ENCODE peak calls at places on chromosomes 1 and 21, in four cellular contexts. X is A549, R is stomach, J is IMR-90. N is an unnamed sample.

GRCh38 chr1:154497026-154497806 is 4.8 kb upstream of the TDRD10 start:
- DNase-seq in J (no peak), X (no peak), R (peak), N (peak)

GRCh38 chr1:41366428-41367101 is 5.3 kb downstream of the FOXO6 start:
- DNase-seq in X (no peak), J (no peak), R (peak), N (no peak)

GRCh38 chr1:11078631-11079030 is 18.8 kb upstream of the SRM start:
- DNase-seq in R (no peak), X (no peak), J (peak), N (no peak)

GRCh38 chr1:158101944-158102343 is 78.8 kb upstream of the CD1D start:
- DNase-seq in J (peak), R (no peak), X (peak), N (no peak)

GRCh38 chr1:56710646-56711045 is 65.5 kb downstream of the PRKAA2 start:
- DNase-seq in R (no peak), X (peak), J (peak), N (no peak)

GRCh38 chr21:17931080-17931479 is 111.9 kb upstream of the C21orf91 start:
- DNase-seq in R (no peak), X (peak), J (no peak), N (no peak)

GRCh38 chr1:167438171-167439138 is 79.9 kb downstream of the CD247 start:
- DNase-seq in R (no peak), X (no peak), J (no peak), N (no peak)

GRCh38 chr21:33654412-33654811 is 12.1 kb downstream of the ITSN1 start:
- DNase-seq in X (no peak), J (no peak), R (no peak), N (no peak)

GRCh38 chr1:226798427-226799411 is 59.6 kb upstream of the ITPKB start:
- DNase-seq in J (no peak), X (no peak), R (peak), N (peak)

GRCh38 chr1:211653907-211654553 is 21.4 kb downstream of the NEK2 start:
- DNase-seq in X (no peak), R (no peak), J (peak), N (no peak)

GRCh38 chr1:51188230-51188629 is 47.8 kb upstream of the RNF11 start:
- DNase-seq in J (no peak), R (no peak), X (no peak), N (no peak)

GRCh38 chr1:145977016-145977415 is 12.5 kb downstream of the POLR3GL start:
- DNase-seq in R (no peak), J (no peak), X (no peak), N (no peak)

GRCh38 chr1:145977486-145978476 is 13.3 kb downstream of the POLR3GL start:
- DNase-seq in X (peak), R (peak), J (peak), N (peak)

GRCh38 chr1:145979746-145980435 is 15.4 kb downstream of the POLR3GL start:
- DNase-seq in X (no peak), R (peak), J (no peak), N (peak)

GRCh38 chr1:145978477-145978859 is 14.0 kb downstream of the POLR3GL start:
- DNase-seq in R (no peak), J (no peak), X (no peak), N (no peak)

GRCh38 chr1:145978860-145979745 is 14.6 kb downstream of the POLR3GL start:
- DNase-seq in R (peak), X (peak), J (peak), N (peak)
- TF ChIP-seq POLR2A in R (no peak), X (no peak), J (peak), N (no peak)

GRCh38 chr1:114779722-114780121 is 763 bp downstream of the SIKE1 start:
- DNase-seq in R (no peak), J (no peak), X (no peak), N (no peak)
- H3K4me3 ChIP-seq in R (peak), J (peak), X (peak), N (peak)

GRCh38 chr1:85343612-85344255 is 67.3 kb upstream of the BCL10 start:
- DNase-seq in X (no peak), R (no peak), J (peak), N (no peak)

GRCh38 chr1:85340427-85340826 is 64.0 kb upstream of the BCL10 start:
- DNase-seq in R (no peak), J (no peak), X (no peak), N (no peak)

GRCh38 chr1:85344256-85344694 is 67.8 kb upstream of the BCL10 start:
- DNase-seq in X (peak), J (peak), R (peak), N (no peak)

GRCh38 chr1:85342177-85342576 is 65.7 kb upstream of the BCL10 start:
- DNase-seq in X (no peak), J (peak), R (no peak), N (no peak)

DNA sequence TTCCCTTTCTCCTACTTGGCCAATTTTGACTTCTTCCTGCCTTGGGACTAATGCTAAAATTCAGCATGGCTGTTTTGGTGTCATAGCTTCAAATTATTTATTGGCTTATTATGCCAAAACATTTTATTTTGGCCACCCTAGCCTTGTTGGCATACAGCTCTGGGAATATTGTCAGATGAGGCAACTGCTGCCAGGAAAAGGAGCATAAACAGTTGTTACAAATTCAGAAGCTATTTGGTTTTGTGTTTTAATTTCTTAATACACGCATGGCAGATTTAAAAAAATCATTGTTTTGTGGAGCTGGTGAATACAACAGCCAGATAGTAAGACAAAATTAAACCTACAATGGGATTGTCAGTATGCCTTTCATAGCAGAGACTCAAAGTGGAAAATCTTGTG is 66.8 kb upstream of the BCL10 start:
- DNase-seq in R (no peak), X (no peak), J (no peak), N (no peak)
- TF ChIP-seq POLR2A in R (no peak), X (no peak), J (no peak), N (no peak)

GRCh38 chr1:214550339-214551051 is 907 bp downstream of the PTPN14 start:
- DNase-seq in R (no peak), X (no peak), J (no peak), N (no peak)

GRCh38 chr1:214552174-214552608 is 789 bp upstream of the PTPN14 start:
- DNase-seq in J (peak), R (peak), X (peak), N (peak)

GRCh38 chr1:214551436-214552173 is at the start of gene PTPN14:
- DNase-seq in X (peak), R (peak), J (peak), N (peak)

GRCh38 chr1:214549604-214550338 is 1.6 kb downstream of the PTPN14 start:
- DNase-seq in J (peak), R (no peak), X (peak), N (no peak)

GRCh38 chr1:214551052-214551435 is 358 bp downstream of the PTPN14 start:
- DNase-seq in R (peak), X (no peak), J (no peak), N (no peak)
- H3K4me3 ChIP-seq in R (peak), X (peak), J (peak), N (peak)

DNA sequence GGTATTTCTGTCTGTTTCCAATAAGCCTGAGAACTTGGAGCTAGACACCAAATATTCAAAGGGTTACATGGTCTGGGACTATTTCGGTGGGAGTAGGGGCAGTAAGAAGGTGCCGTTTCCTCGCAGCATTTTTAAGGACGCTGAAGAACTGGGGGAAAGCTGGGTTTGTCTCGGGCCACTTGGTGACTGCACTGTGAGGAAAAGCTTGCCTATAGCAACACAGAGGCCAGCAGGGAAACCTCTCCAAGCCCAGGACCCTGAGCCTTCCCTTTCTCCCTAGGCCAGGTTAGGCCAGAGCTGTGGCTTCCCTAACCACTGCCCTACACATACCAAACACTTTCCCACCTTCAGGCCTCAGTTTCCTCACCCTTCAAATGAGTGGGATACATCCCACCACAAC is 3.3 kb downstream of the GLIS1 start:
- DNase-seq in X (no peak), J (no peak), R (no peak), N (no peak)
- TF ChIP-seq POLR2A in X (no peak), J (no peak), R (no peak), N (no peak)

GRCh38 chr1:228646717-228647522 is 88.4 kb upstream of the RHOU start:
- DNase-seq in R (peak), J (peak), X (peak), N (no peak)

GRCh38 chr1:228647523-228648444 is 87.5 kb upstream of the RHOU start:
- DNase-seq in J (no peak), X (peak), R (peak), N (no peak)

GRCh38 chr1:228650946-228651345 is 84.3 kb upstream of the RHOU start:
- DNase-seq in X (no peak), R (no peak), J (no peak), N (no peak)

GRCh38 chr1:228650141-228650540 is 85.1 kb upstream of the RHOU start:
- DNase-seq in J (no peak), X (no peak), R (no peak), N (no peak)

GRCh38 chr1:228648647-228649383 is 86.5 kb upstream of the RHOU start:
- DNase-seq in X (no peak), R (no peak), J (no peak), N (no peak)
- H3K4me3 ChIP-seq in X (peak), R (no peak), J (no peak), N (no peak)

N was measured in Peyer's patch.